ENCODE peak calls at places on chromosomes 7 and 10, in eight cellular contexts. W, L, O, I, R, P, A and T are unnamed samples.

GRCh38 chr10:80462986-80463741 is 9.1 kb downstream of the TSPAN14 start:
- DNase-seq in W (no peak), L (no peak), O (no peak), I (no peak), R (peak; percentile 81), P (no peak), A (peak; percentile 59), T (no peak)

GRCh38 chr10:114174462-114175190 is 623 bp upstream of the CCDC186 start:
- DNase-seq in W (peak; percentile 68), L (no peak), O (no peak), I (peak; percentile 39), R (peak; percentile 39), P (peak; percentile 65), A (peak; percentile 78), T (peak; percentile 66)

GRCh38 chr7:127620406-127621233 is 2.7 kb upstream of the PAX4 start:
- DNase-seq in W (no peak), L (no peak), O (no peak), I (peak; percentile 33), R (no peak), P (no peak), A (no peak), T (no peak)

GRCh38 chr7:150800576-150801241 is at the start of gene TMEM176A:
- DNase-seq in W (peak; percentile 42), L (no peak), O (peak; percentile 67), I (no peak), R (no peak), P (no peak), A (no peak), T (no peak)

GRCh38 chr10:127922675-127923366 is 15.9 kb downstream of the PTPRE start:
- DNase-seq in W (peak; percentile 56), L (peak; percentile 83), O (peak; percentile 27), I (peak; percentile 58), R (peak; percentile 55), P (no peak), A (peak; percentile 82), T (peak; percentile 42)

GRCh38 chr10:76779821-76780281 is 857.8 kb downstream of the KCNMA1 start:
- DNase-seq in W (no peak), L (no peak), O (no peak), I (no peak), R (no peak), P (no peak), A (no peak), T (no peak)

GRCh38 chr10:11328264-11329054 is 283.0 kb downstream of the USP6NL start:
- DNase-seq in W (no peak), L (no peak), O (no peak), I (no peak), R (no peak), P (no peak), A (no peak), T (no peak)

GRCh38 chr10:91201213-91201996 is 19.1 kb upstream of the PCGF5 start:
- DNase-seq in W (no peak), L (no peak), O (no peak), I (no peak), R (no peak), P (no peak), A (no peak), T (no peak)

GRCh38 chr7:132901241-132901640 is 180.6 kb downstream of the CHCHD3 start:
- DNase-seq in W (no peak), L (no peak), O (no peak), I (no peak), R (no peak), P (no peak), A (no peak), T (no peak)

GRCh38 chr10:19819419-19820033 is 3.3 kb downstream of the PLXDC2 start:
- DNase-seq in W (peak; percentile 42), L (no peak), O (peak; percentile 32), I (peak; percentile 52), R (peak; percentile 43), P (peak; percentile 71), A (no peak), T (peak; percentile 29)

GRCh38 chr10:130744631-130745030 is 566.9 kb downstream of the TCERG1L start:
- DNase-seq in W (no peak), L (no peak), O (no peak), I (no peak), R (no peak), P (no peak), A (peak; percentile 24), T (no peak)

GRCh38 chr10:74337330-74338016 is 186.5 kb downstream of the ADK start:
- DNase-seq in W (no peak), L (no peak), O (no peak), I (peak; percentile 16), R (no peak), P (no peak), A (no peak), T (no peak)

GRCh38 chr10:43846187-43846680 is 197.6 kb upstream of the ZNF32 start:
- DNase-seq in W (no peak), L (no peak), O (no peak), I (no peak), R (peak; percentile 57), P (no peak), A (no peak), T (no peak)

GRCh38 chr7:84194484-84195260 is at the start of gene SEMA3A:
- DNase-seq in W (peak; percentile 16), L (peak; percentile 48), O (peak; percentile 18), I (peak; percentile 86), R (peak; percentile 94), P (peak; percentile 10), A (peak; percentile 84), T (peak; percentile 40)

GRCh38 chr10:128563904-128564303 is 437.7 kb upstream of the MKI67 start:
- DNase-seq in W (no peak), L (no peak), O (no peak), I (no peak), R (no peak), P (no peak), A (no peak), T (no peak)

GRCh38 chr7:94330474-94331027 is 64.1 kb upstream of the COL1A2 start:
- DNase-seq in W (no peak), L (no peak), O (no peak), I (no peak), R (no peak), P (no peak), A (no peak), T (no peak)

GRCh38 chr10:3873728-3874461 is 88.9 kb upstream of the KLF6 start:
- DNase-seq in W (no peak), L (peak; percentile 51), O (no peak), I (peak; percentile 86), R (peak; percentile 80), P (no peak), A (no peak), T (no peak)

GRCh38 chr10:73772280-73773151 is 9.3 kb upstream of the CHCHD1 start:
- DNase-seq in W (peak; percentile 88), L (peak; percentile 52), O (peak; percentile 84), I (peak; percentile 79), R (peak; percentile 83), P (peak; percentile 61), A (peak; percentile 90), T (peak; percentile 90)

GRCh38 chr7:101669307-101669706 is 40.2 kb upstream of the MYL10 start:
- DNase-seq in W (no peak), L (no peak), O (no peak), I (peak; percentile 20), R (no peak), P (no peak), A (no peak), T (no peak)

GRCh38 chr7:136229819-136230609 is 252.9 kb upstream of the MTPN start:
- DNase-seq in W (no peak), L (no peak), O (no peak), I (no peak), R (no peak), P (no peak), A (no peak), T (no peak)

GRCh38 chr7:6306471-6306870 is 34.0 kb upstream of the CYTH3 start:
- DNase-seq in W (no peak), L (peak; percentile 59), O (no peak), I (peak; percentile 86), R (peak; percentile 74), P (no peak), A (no peak), T (no peak)

GRCh38 chr7:11539853-11540252 is 292.1 kb downstream of the THSD7A start:
- DNase-seq in W (no peak), L (no peak), O (no peak), I (no peak), R (no peak), P (no peak), A (no peak), T (no peak)

GRCh38 chr10:79424221-79425073 is 21.0 kb downstream of the ZCCHC24 start:
- DNase-seq in W (peak; percentile 76), L (no peak), O (no peak), I (no peak), R (peak; percentile 52), P (peak; percentile 66), A (peak; percentile 84), T (peak; percentile 91)
- TF ChIP-seq POLR2A in W (no peak), L (no peak), O (no peak), I (no peak), R (no peak), P (no peak), A (no peak), T (no peak)

DNA sequence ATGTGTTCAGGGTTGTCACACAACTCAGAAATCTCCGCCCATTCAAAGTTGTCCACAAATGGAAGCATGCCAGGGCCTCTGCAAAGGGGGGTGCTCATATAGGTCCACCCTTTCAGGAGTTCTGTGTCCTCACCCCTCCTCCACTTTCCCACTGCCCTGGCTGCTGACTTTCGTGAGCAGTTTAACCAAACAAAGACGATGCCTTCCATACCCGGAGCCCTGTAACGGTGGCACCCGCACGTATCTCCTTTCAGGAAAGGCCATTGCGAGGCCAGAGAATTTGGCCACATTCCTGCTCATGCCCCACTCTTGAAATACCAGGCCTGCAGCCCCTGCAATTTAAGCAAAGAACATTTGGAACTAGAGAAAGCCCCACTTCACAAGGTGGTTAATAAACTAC is 1.4 kb downstream of the CPXM2 start:
- DNase-seq in W (no peak), L (no peak), O (no peak), I (no peak), R (no peak), P (no peak), A (peak; percentile 85), T (no peak)
- H3K4me3 ChIP-seq in W (no peak overlapping the region), L (no peak overlapping the region), O (peak overlapping the region; percentile 56), I (no peak overlapping the region), R (no peak overlapping the region), P (no peak overlapping the region), A (peak overlapping the region; percentile 85), T (no peak overlapping the region)

GRCh38 chr7:27184342-27185012 is 555 bp downstream of the HOXA11 start:
- DNase-seq in W (no peak), L (no peak), O (peak; percentile 67), I (peak; percentile 51), R (peak; percentile 27), P (peak; percentile 68), A (peak; percentile 85), T (no peak)
- H3K4me1 ChIP-seq in W (peaks cover 60% of the 10 kb centered on the region), L (peaks cover 25% of the 10 kb centered on the region), O (peaks cover 67% of the 10 kb centered on the region), I (peaks cover 23% of the 10 kb centered on the region), R (peaks cover 3% of the 10 kb centered on the region), P (peaks cover 5% of the 10 kb centered on the region), A (peaks cover 78% of the 10 kb centered on the region), T (peaks cover 23% of the 10 kb centered on the region)

DNA sequence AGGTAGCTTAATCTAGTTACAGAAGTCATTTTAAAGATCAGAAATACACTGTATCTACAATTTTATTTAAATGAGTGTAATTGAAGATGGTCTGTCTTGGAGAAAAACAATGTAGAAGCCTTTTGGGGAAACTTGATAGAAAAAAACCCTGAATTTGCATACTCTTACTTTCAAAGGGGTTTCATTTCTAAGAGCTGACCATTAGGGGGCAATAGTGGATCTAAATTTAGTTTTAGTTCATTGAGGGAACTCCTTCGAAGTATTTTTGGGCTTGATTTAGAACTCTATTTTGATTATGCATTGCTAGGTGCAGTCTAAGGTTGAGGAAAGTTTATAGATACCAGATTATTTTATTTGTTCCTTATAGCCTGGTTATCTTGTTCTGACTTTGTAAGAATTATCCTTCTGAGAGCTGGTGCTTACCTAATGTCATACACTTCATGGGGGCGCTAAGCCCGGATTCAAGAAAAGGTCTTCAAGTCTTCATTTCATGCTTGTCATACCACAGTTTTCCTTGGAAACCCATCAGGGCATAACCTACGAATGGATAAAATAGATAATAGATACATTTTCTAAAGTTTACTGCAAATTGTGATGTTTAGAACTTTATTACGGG is 69.1 kb upstream of the MXI1 start:
- DNase-seq in W (no peak), L (peak; percentile 65), O (no peak), I (peak; percentile 67), R (peak; percentile 66), P (no peak), A (no peak), T (no peak)
- TF ChIP-seq POLR2A in W (no peak), L (no peak), O (no peak), I (no peak), R (no peak), P (no peak), A (no peak), T (no peak)